ENCODE peak calls at places on chromosomes 5 and 9, in four cellular contexts. N, R, O and C are unnamed samples.

GRCh38 chr5:178058321-178059012 is 54.9 kb upstream of the N4BP3 start:
- DNase-seq in O (no peak), R (no peak), N (no peak), C (no peak)

GRCh38 chr5:56330167-56330566 is 97.0 kb upstream of the ANKRD55 start:
- DNase-seq in O (no peak), N (no peak), R (no peak), C (no peak)

GRCh38 chr5:157454273-157454672 is 5.7 kb upstream of the NIPAL4 start:
- DNase-seq in N (no peak), R (no peak), O (no peak), C (no peak)

GRCh38 chr9:86687788-86688187 is 259.5 kb downstream of the GAS1 start:
- DNase-seq in O (no peak), N (no peak), R (no peak), C (no peak)

GRCh38 chr9:98045234-98046160 is 11.0 kb upstream of the NANS start:
- DNase-seq in O (no peak), N (no peak), R (no peak), C (no peak)

GRCh38 chr9:21841133-21841532 is 38.7 kb downstream of the MTAP start:
- DNase-seq in O (no peak), R (no peak), N (peak; percentile 54), C (no peak)

GRCh38 chr9:109473329-109473728 is 24.8 kb downstream of the PTPN3 start:
- DNase-seq in R (no peak), O (no peak), N (no peak), C (no peak)

GRCh38 chr5:93588586-93589347 is 5.7 kb downstream of the NR2F1 start:
- DNase-seq in O (peak; percentile 59), N (peak; percentile 22), R (peak; percentile 56), C (no peak)

GRCh38 chr9:129720181-129720864 is 32.5 kb downstream of the PTGES start:
- DNase-seq in R (no peak), O (no peak), N (no peak), C (no peak)

GRCh38 chr5:126884269-126884819 is 107.4 kb downstream of the LMNB1 start:
- DNase-seq in R (peak; percentile 84), N (no peak), O (peak; percentile 96), C (no peak)

GRCh38 chr5:179819296-179820126 is 1.2 kb upstream of the SQSTM1 start:
- DNase-seq in O (peak; percentile 77), R (peak; percentile 75), N (peak; percentile 82), C (no peak)

GRCh38 chr5:161778796-161779195 is 69.1 kb upstream of the GABRA1 start:
- DNase-seq in R (no peak), O (no peak), N (no peak), C (no peak)

GRCh38 chr9:135376511-135377173 is 102.9 kb upstream of the PPP1R26 start:
- DNase-seq in O (no peak), R (no peak), N (no peak), C (no peak)

GRCh38 chr5:130333089-130333488 is 428.8 kb downstream of the CHSY3 start:
- DNase-seq in R (peak; percentile 26), N (no peak), O (peak; percentile 3), C (no peak)

GRCh38 chr9:4663956-4664355 is 1.9 kb downstream of the PLPP6 start:
- DNase-seq in N (no peak), O (no peak), R (no peak), C (no peak)

GRCh38 chr9:36991516-36992134 is 42.4 kb downstream of the PAX5 start:
- DNase-seq in N (no peak), R (peak; percentile 5), O (no peak), C (no peak)

GRCh38 chr5:107558951-107559350 is 111.8 kb downstream of the EFNA5 start:
- DNase-seq in O (no peak), N (no peak), R (no peak), C (no peak)

GRCh38 chr9:21506910-21507795 is 25.0 kb upstream of the IFNE start:
- DNase-seq in R (peak; percentile 92), O (peak; percentile 91), N (no peak), C (no peak)

GRCh38 chr5:179852993-179853547 is 5.5 kb downstream of the MRNIP start:
- DNase-seq in N (no peak), O (no peak), R (no peak), C (no peak)

GRCh38 chr9:80839821-80840670 is 849.3 kb downstream of the TLE1 start:
- DNase-seq in O (no peak), R (no peak), N (no peak), C (no peak)

GRCh38 chr9:129816501-129817435 is 7.2 kb downstream of the TOR1A start:
- DNase-seq in O (no peak), N (peak; percentile 15), R (no peak), C (no peak)

GRCh38 chr5:116510525-116510924 is 64.1 kb downstream of the SEMA6A start:
- DNase-seq in R (peak; percentile 21), N (no peak), O (no peak), C (no peak)

GRCh38 chr5:144460608-144461007 is 289.9 kb downstream of the KCTD16 start:
- DNase-seq in R (peak; percentile 2), O (no peak), N (no peak), C (no peak)

GRCh38 chr5:41835625-41836024 is 34.6 kb downstream of the OXCT1 start:
- DNase-seq in N (no peak), R (peak; percentile 84), O (peak; percentile 92), C (peak; percentile 72)

GRCh38 chr5:96176022-96176421 is 214.4 kb upstream of the ELL2 start:
- DNase-seq in N (no peak), O (no peak), R (no peak), C (no peak)

DNA sequence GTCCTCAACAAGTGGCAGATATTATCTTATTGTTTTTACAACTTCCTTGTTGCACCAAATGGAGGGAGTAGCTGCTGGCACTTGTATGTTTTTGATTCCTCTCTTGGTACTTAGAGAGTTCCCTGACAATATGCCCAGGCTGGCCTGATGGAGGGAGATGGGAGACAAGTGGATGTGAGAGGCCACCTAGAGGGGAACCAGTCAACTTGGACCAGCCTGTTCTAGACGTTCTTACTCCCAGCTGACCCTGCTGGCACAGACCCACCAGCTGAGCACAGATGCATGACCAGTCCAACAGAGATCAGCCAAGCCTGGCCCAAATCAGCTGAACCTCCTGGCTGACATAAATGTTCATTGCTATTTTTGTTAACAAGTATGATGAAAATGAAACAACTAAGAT is 60.9 kb upstream of the GDNF start:
- DNase-seq in O (peak; percentile 53), N (peak; percentile 27), R (peak; percentile 42), C (peak; percentile 70)
- TF ChIP-seq CTCF in O (no peak), N (no peak), R (peak; percentile 15), C (peak; percentile 43)

GRCh38 chr9:113416149-113416726 is 5.7 kb downstream of the C9orf43 start:
- DNase-seq in O (no peak), N (no peak), R (no peak), C (no peak)

GRCh38 chr9:113421726-113422125 is 11.2 kb downstream of the C9orf43 start:
- DNase-seq in N (no peak), R (no peak), O (no peak), C (no peak)

DNA sequence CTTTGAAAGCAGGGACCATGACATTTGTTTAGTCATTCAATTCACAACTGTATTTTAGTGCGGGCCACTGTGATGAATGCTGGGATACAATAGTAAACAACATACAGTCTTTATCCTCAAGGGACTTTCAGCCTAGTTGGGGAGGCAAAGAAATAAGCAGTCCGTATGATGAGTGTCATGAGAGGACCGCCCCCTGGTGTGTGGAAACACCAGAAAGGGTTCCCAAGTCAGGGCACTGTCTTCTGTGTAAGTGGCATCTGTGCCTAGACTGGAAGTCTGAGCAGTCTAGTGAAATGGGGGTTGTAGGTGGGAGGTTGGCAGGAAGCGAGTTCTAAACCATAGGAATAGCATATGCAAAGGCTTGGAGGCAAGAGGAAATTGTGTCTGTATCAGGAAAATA is 6.8 kb downstream of the C9orf43 start:
- DNase-seq in O (no peak), R (no peak), N (no peak), C (no peak)
- TF ChIP-seq CTCF in O (no peak), R (no peak), N (no peak), C (no peak)

GRCh38 chr9:91431485-91431884 is 7.9 kb upstream of the NFIL3 start:
- DNase-seq in N (no peak), R (no peak), O (no peak), C (no peak)

GRCh38 chr9:91429501-91429900 is 5.9 kb upstream of the NFIL3 start:
- DNase-seq in R (no peak), O (no peak), N (no peak), C (no peak)

GRCh38 chr9:91428927-91429351 is 5.3 kb upstream of the NFIL3 start:
- DNase-seq in R (peak; percentile 97), O (peak; percentile 86), N (no peak), C (peak; percentile 82)

GRCh38 chr9:91436841-91437240 is 13.2 kb upstream of the NFIL3 start:
- DNase-seq in N (no peak), R (no peak), O (no peak), C (no peak)

DNA sequence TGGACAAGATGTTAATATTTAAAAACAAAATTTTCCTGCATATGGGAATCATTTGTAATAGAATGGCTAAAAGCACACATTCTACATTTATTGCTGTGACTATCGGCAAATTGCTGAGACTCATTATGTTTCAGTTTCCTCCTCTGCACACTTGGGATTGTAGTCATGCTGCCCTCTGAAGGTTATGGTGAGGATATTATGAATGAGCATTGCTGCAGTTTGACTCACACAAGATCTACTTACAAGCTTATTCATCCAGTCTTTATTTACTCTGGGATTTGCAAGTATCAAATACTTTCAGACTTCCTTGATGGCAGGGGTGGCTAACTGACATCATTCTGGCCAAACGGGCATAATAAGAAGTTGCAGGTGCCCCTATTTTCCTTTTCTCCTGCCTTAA is 9.5 kb upstream of the NFIL3 start:
- DNase-seq in R (peak; percentile 95), O (peak; percentile 98), N (no peak), C (no peak)
- TF ChIP-seq CTCF in R (peak; percentile 62), O (peak; percentile 48), N (peak; percentile 6), C (peak; percentile 65)

GRCh38 chr9:72704688-72705375 is 183.4 kb downstream of the TMC1 start:
- DNase-seq in O (no peak), R (no peak), N (no peak), C (no peak)

GRCh38 chr9:72701510-72701909 is 180.1 kb downstream of the TMC1 start:
- DNase-seq in N (no peak), R (no peak), O (no peak), C (no peak)

GRCh38 chr9:72703574-72703973 is 182.2 kb downstream of the TMC1 start:
- DNase-seq in R (no peak), N (no peak), O (peak; percentile 4), C (no peak)
- TF ChIP-seq CTCF in R (no peak), N (no peak), O (no peak), C (no peak)

GRCh38 chr9:124196814-124197176 is 61.0 kb upstream of the NEK6 start:
- DNase-seq in N (no peak), O (no peak), R (no peak), C (no peak)

GRCh38 chr9:124199474-124199873 is 58.3 kb upstream of the NEK6 start:
- DNase-seq in R (no peak), N (no peak), O (no peak), C (no peak)

GRCh38 chr9:124202447-124202971 is 55.2 kb upstream of the NEK6 start:
- DNase-seq in N (peak; percentile 53), R (no peak), O (peak; percentile 16), C (no peak)

GRCh38 chr9:124198948-124199347 is 58.8 kb upstream of the NEK6 start:
- DNase-seq in O (no peak), R (no peak), N (no peak), C (no peak)

GRCh38 chr9:124197177-124198095 is 60.3 kb upstream of the NEK6 start:
- DNase-seq in R (no peak), N (no peak), O (no peak), C (no peak)
- TF ChIP-seq CTCF in R (no peak), N (no peak), O (no peak), C (no peak)